ENCODE peak calls at places on chromosomes 11 and 22, in eight cellular contexts. X is omental fat pad; W is heart left ventricle; L is Panc1; V is T-helper 17 cell; C is upper lobe of right lung; Y is naive thymus-derived CD4-positive, alpha-beta T cell; A is stimulated activated memory B cell treated with anti-CD40 and anti-IgM and Interleukin-4, amounts not matched to agents 10 μg/mL and 1 μg/mL and 100 μg/mL, for 72 hours. B is an unnamed sample.

GRCh38 chr22:35870517-35871275 is 153.0 kb downstream of the APOL5 start:
- ATAC-seq in X (no peak), W (peak; percentile 56), L (no peak), V (no peak), C (no peak), Y (no peak), A (no peak), B (no peak)

GRCh38 chr11:9704620-9705019 is 40.7 kb downstream of the SWAP70 start:
- ATAC-seq in X (no peak), W (no peak), L (no peak), V (no peak), C (no peak), Y (no peak), A (peak; percentile 61), B (no peak)

GRCh38 chr22:41846268-41847002 is 13.5 kb downstream of the SREBF2 start:
- ATAC-seq in X (no peak), W (peak; percentile 16), L (no peak), V (no peak), C (no peak), Y (no peak), A (no peak), B (no peak)

GRCh38 chr11:87265915-87266314 is 228.2 kb downstream of the TMEM135 start:
- ATAC-seq in X (no peak), W (no peak), L (no peak), V (no peak), C (no peak), Y (no peak), A (no peak), B (no peak)

GRCh38 chr11:30481816-30482215 is 104.3 kb downstream of the MPPED2 start:
- ATAC-seq in X (no peak), W (no peak), L (no peak), V (no peak), C (no peak), Y (no peak), A (no peak), B (no peak)

GRCh38 chr11:37503411-37504065 is 905.5 kb upstream of the RAG2 start:
- ATAC-seq in X (no peak), W (no peak), L (peak; percentile 43), V (no peak), C (no peak), Y (no peak), A (no peak), B (no peak)

GRCh38 chr11:126035718-126036117 is 26.9 kb downstream of the CDON start:
- ATAC-seq in X (no peak), W (no peak), L (no peak), V (no peak), C (no peak), Y (no peak), A (no peak), B (no peak)

GRCh38 chr11:70771099-70771885 is 373.0 kb downstream of the CTTN start:
- ATAC-seq in X (no peak), W (no peak), L (no peak), V (no peak), C (no peak), Y (no peak), A (no peak), B (no peak)

GRCh38 chr11:114846040-114846791 is 167.9 kb downstream of the NXPE2 start:
- ATAC-seq in X (no peak), W (peak; percentile 97), L (no peak), V (no peak), C (peak; percentile 60), Y (no peak), A (no peak), B (no peak)

GRCh38 chr22:18081416-18081815 is 3.6 kb downstream of the PEX26 start:
- ATAC-seq in X (no peak), W (no peak), L (no peak), V (no peak), C (no peak), Y (no peak), A (no peak), B (no peak)

GRCh38 chr11:3042496-3043314 is 14.5 kb downstream of the CARS1 start:
- ATAC-seq in X (no peak), W (peak; percentile 50), L (no peak), V (no peak), C (peak; percentile 51), Y (no peak), A (no peak), B (peak; percentile 39)

GRCh38 chr11:21295508-21295907 is 626.1 kb downstream of the NELL1 start:
- ATAC-seq in X (no peak), W (no peak), L (no peak), V (no peak), C (no peak), Y (no peak), A (no peak), B (no peak)

GRCh38 chr11:119340335-119341221 is at the start of gene C1QTNF5:
- ATAC-seq in X (peak; percentile 13), W (peak; percentile 61), L (peak; percentile 3), V (no peak), C (peak; percentile 37), Y (no peak), A (no peak), B (peak; percentile 62)

GRCh38 chr11:65444314-65445051 is 21.9 kb downstream of the NEAT1 start:
- ATAC-seq in X (no peak), W (no peak), L (peak; percentile 14), V (no peak), C (no peak), Y (no peak), A (no peak), B (no peak)

GRCh38 chr11:34149786-34150185 is 44.4 kb downstream of the NAT10 start:
- ATAC-seq in X (no peak), W (peak; percentile 49), L (peak; percentile 62), V (no peak), C (peak; percentile 11), Y (no peak), A (no peak), B (no peak)

GRCh38 chr11:65791719-65792213 is 4.9 kb downstream of the OVOL1 start:
- ATAC-seq in X (no peak), W (no peak), L (no peak), V (peak; percentile 85), C (peak; percentile 75), Y (peak; percentile 82), A (peak; percentile 94), B (no peak)

GRCh38 chr11:64321533-64321932 is 3.6 kb downstream of the PRDX5 start:
- ATAC-seq in X (no peak), W (no peak), L (no peak), V (no peak), C (peak; percentile 47), Y (no peak), A (no peak), B (no peak)

GRCh38 chr11:58059011-58059358 is 28.2 kb downstream of the OR6Q1 start:
- ATAC-seq in X (peak; percentile 87), W (peak; percentile 80), L (no peak), V (no peak), C (peak; percentile 54), Y (no peak), A (no peak), B (peak; percentile 56)

GRCh38 chr11:8773916-8774537 is 91.4 kb downstream of the RPL27A start:
- ATAC-seq in X (no peak), W (no peak), L (no peak), V (no peak), C (no peak), Y (no peak), A (no peak), B (no peak)

GRCh38 chr11:33734441-33735165 is 1.6 kb downstream of the CD59 start:
- ATAC-seq in X (no peak), W (peak; percentile 18), L (no peak), V (no peak), C (peak; percentile 61), Y (no peak), A (no peak), B (peak; percentile 10)

GRCh38 chr11:66011785-66012303 is at the start of gene CST6:
- ATAC-seq in X (no peak), W (no peak), L (no peak), V (peak; percentile 16), C (peak; percentile 21), Y (no peak), A (no peak), B (peak; percentile 11)

GRCh38 chr22:41873391-41873790 is 40.5 kb downstream of the SREBF2 start:
- ATAC-seq in X (no peak), W (peak; percentile 42), L (no peak), V (peak; percentile 89), C (no peak), Y (peak; percentile 86), A (no peak), B (no peak)

GRCh38 chr11:62169935-62170334 is 20.1 kb upstream of the SCGB1D1 start:
- ATAC-seq in X (no peak), W (peak; percentile 47), L (no peak), V (no peak), C (no peak), Y (no peak), A (no peak), B (no peak)

GRCh38 chr11:118657709-118658108 is 21.7 kb downstream of the TREH start:
- ATAC-seq in X (no peak), W (no peak), L (no peak), V (no peak), C (no peak), Y (no peak), A (no peak), B (no peak)

GRCh38 chr11:11432621-11433319 is 79.7 kb upstream of the CSNK2A3 start:
- ATAC-seq in X (no peak), W (no peak), L (no peak), V (no peak), C (no peak), Y (no peak), A (no peak), B (no peak)

GRCh38 chr11:116586392-116586791 is 186.4 kb downstream of the BUD13 start:
- ATAC-seq in X (no peak), W (no peak), L (no peak), V (no peak), C (no peak), Y (no peak), A (no peak), B (no peak)

GRCh38 chr22:44971651-44972362 is 38.0 kb downstream of the PHF21B start:
- ATAC-seq in X (no peak), W (no peak), L (no peak), V (no peak), C (no peak), Y (no peak), A (no peak), B (no peak)

GRCh38 chr22:36829370-36830002 is 12.7 kb upstream of the PVALB start:
- ATAC-seq in X (no peak), W (no peak), L (no peak), V (no peak), C (peak; percentile 74), Y (no peak), A (no peak), B (no peak)